ENCODE peak calls at places on chromosome 13, in nine cellular contexts. One of them, this sample, is unnamed.

GRCh38 chr13:102584423-102584822 is 12.4 kb upstream of the TPP2 start:
- DNase-seq in fibroblast of pulmonary artery: no peak
- DNase-seq in endodermal cell: no peak
- DNase-seq in GM23338: no peak
- DNase-seq in psoas muscle: no peak
- DNase-seq in CD8-positive, alpha-beta T cell: no peak
- DNase-seq in tibial nerve: no peak
- DNase-seq in left ventricle myocardium inferior: no peak
- DNase-seq in lower lobe of right lung: no peak
- DNase-seq in this sample: no peak

GRCh38 chr13:70424428-70424827 is 316.2 kb upstream of the KLHL1 start:
- DNase-seq in left ventricle myocardium inferior: no peak
- DNase-seq in GM23338: peak
- DNase-seq in tibial nerve: no peak
- DNase-seq in lower lobe of right lung: no peak
- DNase-seq in psoas muscle: no peak
- DNase-seq in CD8-positive, alpha-beta T cell: no peak
- DNase-seq in endodermal cell: peak
- DNase-seq in fibroblast of pulmonary artery: no peak
- DNase-seq in this sample: no peak

GRCh38 chr13:71751074-71751473 is 115.9 kb downstream of the DACH1 start:
- DNase-seq in tibial nerve: no peak
- DNase-seq in psoas muscle: no peak
- DNase-seq in left ventricle myocardium inferior: no peak
- DNase-seq in CD8-positive, alpha-beta T cell: no peak
- DNase-seq in lower lobe of right lung: no peak
- DNase-seq in fibroblast of pulmonary artery: no peak
- DNase-seq in endodermal cell: no peak
- DNase-seq in GM23338: no peak
- DNase-seq in this sample: no peak

GRCh38 chr13:100035936-100036335 is 53.0 kb upstream of the PCCA start:
- DNase-seq in tibial nerve: no peak
- DNase-seq in fibroblast of pulmonary artery: no peak
- DNase-seq in left ventricle myocardium inferior: no peak
- DNase-seq in lower lobe of right lung: no peak
- DNase-seq in GM23338: no peak
- DNase-seq in endodermal cell: no peak
- DNase-seq in psoas muscle: no peak
- DNase-seq in CD8-positive, alpha-beta T cell: no peak
- DNase-seq in this sample: no peak

GRCh38 chr13:34344761-34345600 is 527.0 kb downstream of the RFC3 start:
- DNase-seq in tibial nerve: no peak
- DNase-seq in lower lobe of right lung: no peak
- DNase-seq in endodermal cell: no peak
- DNase-seq in CD8-positive, alpha-beta T cell: no peak
- DNase-seq in fibroblast of pulmonary artery: no peak
- DNase-seq in left ventricle myocardium inferior: no peak
- DNase-seq in psoas muscle: no peak
- DNase-seq in GM23338: no peak
- DNase-seq in this sample: no peak

GRCh38 chr13:101018720-101019119 is 344.1 kb upstream of the TMTC4 start:
- DNase-seq in GM23338: no peak
- DNase-seq in CD8-positive, alpha-beta T cell: no peak
- DNase-seq in lower lobe of right lung: no peak
- DNase-seq in psoas muscle: no peak
- DNase-seq in fibroblast of pulmonary artery: peak
- DNase-seq in endodermal cell: no peak
- DNase-seq in left ventricle myocardium inferior: no peak
- DNase-seq in tibial nerve: no peak
- DNase-seq in this sample: peak

GRCh38 chr13:29577135-29578051 is 18.1 kb downstream of the SLC7A1 start:
- DNase-seq in psoas muscle: no peak
- DNase-seq in GM23338: no peak
- DNase-seq in endodermal cell: peak
- DNase-seq in tibial nerve: no peak
- DNase-seq in CD8-positive, alpha-beta T cell: no peak
- DNase-seq in lower lobe of right lung: no peak
- DNase-seq in left ventricle myocardium inferior: peak
- DNase-seq in fibroblast of pulmonary artery: no peak
- DNase-seq in this sample: no peak

GRCh38 chr13:85230754-85231153 is 568.5 kb downstream of the SLITRK6 start:
- DNase-seq in fibroblast of pulmonary artery: no peak
- DNase-seq in lower lobe of right lung: no peak
- DNase-seq in left ventricle myocardium inferior: no peak
- DNase-seq in GM23338: no peak
- DNase-seq in tibial nerve: no peak
- DNase-seq in psoas muscle: no peak
- DNase-seq in endodermal cell: no peak
- DNase-seq in CD8-positive, alpha-beta T cell: no peak
- DNase-seq in this sample: no peak

GRCh38 chr13:30142502-30143211 is 164.7 kb downstream of the KATNAL1 start:
- DNase-seq in tibial nerve: peak
- DNase-seq in psoas muscle: peak
- DNase-seq in fibroblast of pulmonary artery: peak
- DNase-seq in GM23338: peak
- DNase-seq in lower lobe of right lung: no peak
- DNase-seq in CD8-positive, alpha-beta T cell: no peak
- DNase-seq in endodermal cell: peak
- DNase-seq in left ventricle myocardium inferior: no peak
- DNase-seq in this sample: peak

GRCh38 chr13:87779451-87779850 is 108.3 kb downstream of the SLITRK5 start:
- DNase-seq in left ventricle myocardium inferior: no peak
- DNase-seq in tibial nerve: no peak
- DNase-seq in CD8-positive, alpha-beta T cell: no peak
- DNase-seq in GM23338: no peak
- DNase-seq in fibroblast of pulmonary artery: no peak
- DNase-seq in lower lobe of right lung: no peak
- DNase-seq in endodermal cell: no peak
- DNase-seq in psoas muscle: no peak
- DNase-seq in this sample: no peak

DNA sequence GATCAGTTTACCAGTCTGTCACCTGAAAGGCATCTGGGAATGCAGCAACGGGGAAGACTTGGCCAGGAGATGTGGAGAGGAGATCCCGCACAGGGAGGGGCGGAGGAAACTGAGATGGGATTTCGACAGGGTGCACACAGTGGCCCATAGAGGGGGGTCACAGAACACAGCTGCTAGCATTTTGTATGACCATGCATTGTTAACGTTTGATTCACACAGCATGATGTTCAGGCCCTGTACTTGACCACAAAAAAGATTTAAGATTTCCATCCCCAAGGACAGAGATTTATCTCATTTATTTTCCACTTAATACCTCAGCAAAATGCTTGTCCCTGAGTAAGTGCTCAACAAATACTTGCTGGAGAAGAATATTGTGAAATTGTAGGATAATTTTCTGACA is 63.2 kb downstream of the RAB20 start:
- DNase-seq in left ventricle myocardium inferior: no peak
- DNase-seq in lower lobe of right lung: no peak
- DNase-seq in CD8-positive, alpha-beta T cell: no peak
- DNase-seq in GM23338: no peak
- DNase-seq in fibroblast of pulmonary artery: no peak
- DNase-seq in tibial nerve: no peak
- DNase-seq in psoas muscle: peak
- DNase-seq in endodermal cell: no peak
- DNase-seq in this sample: no peak
- TF ChIP-seq CTCF in left ventricle myocardium inferior: no peak
- TF ChIP-seq CTCF in lower lobe of right lung: no peak
- TF ChIP-seq CTCF in CD8-positive, alpha-beta T cell: no peak
- TF ChIP-seq CTCF in GM23338: no peak
- TF ChIP-seq CTCF in fibroblast of pulmonary artery: no peak
- TF ChIP-seq CTCF in tibial nerve: no peak
- TF ChIP-seq CTCF in psoas muscle: no peak
- TF ChIP-seq CTCF in endodermal cell: no peak
- TF ChIP-seq CTCF in this sample: no peak

GRCh38 chr13:98978280-98978679 is 416 bp upstream of the DOCK9 start:
- DNase-seq in psoas muscle: no peak
- DNase-seq in CD8-positive, alpha-beta T cell: no peak
- DNase-seq in GM23338: no peak
- DNase-seq in fibroblast of pulmonary artery: peak
- DNase-seq in endodermal cell: no peak
- DNase-seq in left ventricle myocardium inferior: no peak
- DNase-seq in tibial nerve: no peak
- DNase-seq in lower lobe of right lung: no peak
- DNase-seq in this sample: peak

GRCh38 chr13:98979012-98979411 is 1.1 kb upstream of the DOCK9 start:
- DNase-seq in endodermal cell: no peak
- DNase-seq in psoas muscle: no peak
- DNase-seq in fibroblast of pulmonary artery: no peak
- DNase-seq in left ventricle myocardium inferior: no peak
- DNase-seq in tibial nerve: no peak
- DNase-seq in CD8-positive, alpha-beta T cell: no peak
- DNase-seq in lower lobe of right lung: no peak
- DNase-seq in GM23338: no peak
- DNase-seq in this sample: no peak

GRCh38 chr13:98976941-98977340 is 923 bp downstream of the DOCK9 start:
- DNase-seq in endodermal cell: no peak
- DNase-seq in fibroblast of pulmonary artery: peak
- DNase-seq in GM23338: no peak
- DNase-seq in lower lobe of right lung: no peak
- DNase-seq in CD8-positive, alpha-beta T cell: no peak
- DNase-seq in left ventricle myocardium inferior: no peak
- DNase-seq in tibial nerve: no peak
- DNase-seq in psoas muscle: no peak
- DNase-seq in this sample: peak

GRCh38 chr13:98976338-98976737 is 1.5 kb downstream of the DOCK9 start:
- DNase-seq in tibial nerve: no peak
- DNase-seq in psoas muscle: no peak
- DNase-seq in GM23338: no peak
- DNase-seq in fibroblast of pulmonary artery: peak
- DNase-seq in lower lobe of right lung: no peak
- DNase-seq in CD8-positive, alpha-beta T cell: no peak
- DNase-seq in left ventricle myocardium inferior: no peak
- DNase-seq in endodermal cell: no peak
- DNase-seq in this sample: peak

DNA sequence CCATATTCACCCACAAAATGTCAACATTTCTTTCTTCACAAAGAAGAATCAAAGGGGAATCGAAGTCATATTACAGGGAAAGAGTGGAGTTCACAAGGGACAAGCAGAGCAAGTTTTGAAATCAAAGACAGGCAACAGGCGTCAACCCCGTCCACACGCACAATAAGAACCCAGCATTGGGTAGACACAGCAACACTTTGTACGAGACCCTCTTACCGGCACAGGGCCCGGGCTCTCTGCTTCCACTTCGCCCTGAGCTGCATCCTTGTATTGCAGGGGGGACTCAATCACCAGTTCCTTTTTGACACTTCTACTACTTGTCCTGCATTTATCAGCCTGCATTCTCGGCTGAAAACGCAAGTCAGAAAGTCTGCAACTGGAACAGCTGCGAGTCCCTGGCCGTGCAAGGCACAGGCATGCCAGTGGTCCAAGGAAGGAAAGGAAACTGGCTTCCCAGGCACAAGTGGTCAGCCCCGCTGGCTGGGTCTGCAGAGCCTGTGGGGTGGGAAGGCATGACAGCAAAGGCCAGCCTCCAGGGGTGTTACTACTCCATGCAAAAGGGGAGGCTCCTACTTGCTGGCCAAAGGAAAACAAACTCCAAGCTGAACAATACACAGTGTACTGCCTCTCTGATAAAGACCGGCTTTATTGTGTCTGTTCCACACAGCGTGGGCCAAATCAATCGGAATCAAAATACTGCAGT is at the start of gene DOCK9:
- DNase-seq in psoas muscle: peak
- DNase-seq in left ventricle myocardium inferior: peak
- DNase-seq in tibial nerve: peak
- DNase-seq in fibroblast of pulmonary artery: peak
- DNase-seq in lower lobe of right lung: peak
- DNase-seq in endodermal cell: peak
- DNase-seq in GM23338: peak
- DNase-seq in CD8-positive, alpha-beta T cell: no peak
- DNase-seq in this sample: peak
- H3K4me3 ChIP-seq in psoas muscle: peak
- H3K4me3 ChIP-seq in left ventricle myocardium inferior: peak
- H3K4me3 ChIP-seq in tibial nerve: peak
- H3K4me3 ChIP-seq in fibroblast of pulmonary artery: peak
- H3K4me3 ChIP-seq in lower lobe of right lung: peak
- H3K4me3 ChIP-seq in endodermal cell: peak
- H3K4me3 ChIP-seq in GM23338: no peak
- H3K4me3 ChIP-seq in CD8-positive, alpha-beta T cell: no peak
- H3K4me3 ChIP-seq in this sample: peak

GRCh38 chr13:43434185-43434584 is 352.6 kb downstream of the ENOX1 start:
- DNase-seq in lower lobe of right lung: no peak
- DNase-seq in fibroblast of pulmonary artery: no peak
- DNase-seq in CD8-positive, alpha-beta T cell: no peak
- DNase-seq in psoas muscle: no peak
- DNase-seq in left ventricle myocardium inferior: peak
- DNase-seq in GM23338: no peak
- DNase-seq in endodermal cell: no peak
- DNase-seq in tibial nerve: no peak
- DNase-seq in this sample: no peak

GRCh38 chr13:43432948-43433347 is 353.8 kb downstream of the ENOX1 start:
- DNase-seq in GM23338: no peak
- DNase-seq in left ventricle myocardium inferior: no peak
- DNase-seq in endodermal cell: no peak
- DNase-seq in CD8-positive, alpha-beta T cell: no peak
- DNase-seq in tibial nerve: no peak
- DNase-seq in psoas muscle: no peak
- DNase-seq in lower lobe of right lung: no peak
- DNase-seq in fibroblast of pulmonary artery: no peak
- DNase-seq in this sample: no peak

GRCh38 chr13:43428545-43429287 is 358.1 kb downstream of the ENOX1 start:
- DNase-seq in GM23338: peak
- DNase-seq in left ventricle myocardium inferior: no peak
- DNase-seq in CD8-positive, alpha-beta T cell: no peak
- DNase-seq in fibroblast of pulmonary artery: no peak
- DNase-seq in tibial nerve: no peak
- DNase-seq in psoas muscle: no peak
- DNase-seq in endodermal cell: peak
- DNase-seq in lower lobe of right lung: no peak
- DNase-seq in this sample: no peak

GRCh38 chr13:43431279-43431678 is 355.5 kb downstream of the ENOX1 start:
- DNase-seq in CD8-positive, alpha-beta T cell: no peak
- DNase-seq in left ventricle myocardium inferior: no peak
- DNase-seq in endodermal cell: no peak
- DNase-seq in fibroblast of pulmonary artery: no peak
- DNase-seq in psoas muscle: no peak
- DNase-seq in lower lobe of right lung: no peak
- DNase-seq in tibial nerve: no peak
- DNase-seq in GM23338: peak
- DNase-seq in this sample: no peak

GRCh38 chr13:43433691-43434121 is 353.1 kb downstream of the ENOX1 start:
- DNase-seq in left ventricle myocardium inferior: no peak
- DNase-seq in endodermal cell: no peak
- DNase-seq in CD8-positive, alpha-beta T cell: no peak
- DNase-seq in fibroblast of pulmonary artery: no peak
- DNase-seq in tibial nerve: no peak
- DNase-seq in GM23338: no peak
- DNase-seq in psoas muscle: no peak
- DNase-seq in lower lobe of right lung: no peak
- DNase-seq in this sample: no peak
- TF ChIP-seq CTCF in left ventricle myocardium inferior: no peak
- TF ChIP-seq CTCF in endodermal cell: no peak
- TF ChIP-seq CTCF in CD8-positive, alpha-beta T cell: no peak
- TF ChIP-seq CTCF in fibroblast of pulmonary artery: no peak
- TF ChIP-seq CTCF in tibial nerve: no peak
- TF ChIP-seq CTCF in GM23338: no peak
- TF ChIP-seq CTCF in psoas muscle: no peak
- TF ChIP-seq CTCF in lower lobe of right lung: no peak
- TF ChIP-seq CTCF in this sample: no peak

GRCh38 chr13:89554801-89555200 is 1792.7 kb upstream of the MIR17HG start:
- DNase-seq in lower lobe of right lung: no peak
- DNase-seq in GM23338: no peak
- DNase-seq in CD8-positive, alpha-beta T cell: no peak
- DNase-seq in fibroblast of pulmonary artery: peak
- DNase-seq in endodermal cell: no peak
- DNase-seq in tibial nerve: no peak
- DNase-seq in psoas muscle: no peak
- DNase-seq in left ventricle myocardium inferior: no peak
- DNase-seq in this sample: no peak

GRCh38 chr13:89550842-89551422 is 1796.6 kb upstream of the MIR17HG start:
- DNase-seq in psoas muscle: no peak
- DNase-seq in fibroblast of pulmonary artery: peak
- DNase-seq in lower lobe of right lung: no peak
- DNase-seq in endodermal cell: no peak
- DNase-seq in CD8-positive, alpha-beta T cell: no peak
- DNase-seq in tibial nerve: no peak
- DNase-seq in GM23338: no peak
- DNase-seq in left ventricle myocardium inferior: no peak
- DNase-seq in this sample: no peak
- H3K4me3 ChIP-seq in psoas muscle: no peak
- H3K4me3 ChIP-seq in fibroblast of pulmonary artery: no peak
- H3K4me3 ChIP-seq in lower lobe of right lung: no peak
- H3K4me3 ChIP-seq in endodermal cell: no peak
- H3K4me3 ChIP-seq in CD8-positive, alpha-beta T cell: no peak
- H3K4me3 ChIP-seq in tibial nerve: no peak
- H3K4me3 ChIP-seq in GM23338: no peak
- H3K4me3 ChIP-seq in left ventricle myocardium inferior: no peak
- H3K4me3 ChIP-seq in this sample: no peak